ENCODE peak calls at places on chromosomes 2 and 18, in seven cellular contexts. Q is AG04450, P is thoracic aorta, K is AG04449, Z is GM12864, S is foreskin fibroblast, N is dorsolateral prefrontal cortex. F is an unnamed sample.

GRCh38 chr2:65536596-65536995 is 104.2 kb upstream of the SPRED2 start:
- DNase-seq in Q (no peak), P (no peak), K (no peak), Z (no peak), S (no peak), N (no peak), F (no peak)

GRCh38 chr2:203492965-203493364 is 42.1 kb downstream of the RAPH1 start:
- DNase-seq in Q (no peak), P (no peak), K (no peak), Z (no peak), S (peak; percentile 23), N (no peak), F (no peak)

GRCh38 chr2:173355866-173356508 is 1.3 kb downstream of the CDCA7 start:
- DNase-seq in Q (no peak), P (no peak), K (no peak), Z (no peak), S (peak; percentile 3), N (no peak), F (no peak)

GRCh38 chr18:46250084-46250811 is 146.1 kb downstream of the HAUS1 start:
- DNase-seq in Q (peak; percentile 65), P (no peak), K (peak; percentile 69), Z (peak; percentile 93), S (peak; percentile 69), N (no peak), F (no peak)

GRCh38 chr2:70349921-70350685 is 48.2 kb upstream of the FAM136A start:
- DNase-seq in Q (no peak), P (no peak), K (no peak), Z (no peak), S (no peak), N (no peak), F (no peak)

GRCh38 chr2:26892916-26893524 is 45.1 kb downstream of the DPYSL5 start:
- DNase-seq in Q (no peak), P (no peak), K (no peak), Z (no peak), S (no peak), N (no peak), F (no peak)

GRCh38 chr2:61632276-61633169 is 94.4 kb upstream of the XPO1 start:
- DNase-seq in Q (no peak), P (no peak), K (no peak), Z (no peak), S (peak; percentile 42), N (no peak), F (no peak)

GRCh38 chr18:46264255-46264654 is 160.1 kb downstream of the HAUS1 start:
- DNase-seq in Q (no peak), P (no peak), K (no peak), Z (no peak), S (no peak), N (no peak), F (no peak)

GRCh38 chr2:235042576-235043515 is 91.0 kb downstream of the SH3BP4 start:
- DNase-seq in Q (no peak), P (no peak), K (no peak), Z (no peak), S (no peak), N (peak; percentile 27), F (no peak)

GRCh38 chr2:107772380-107772779 is 54.3 kb upstream of the RGPD4 start:
- DNase-seq in Q (no peak), P (no peak), K (no peak), Z (no peak), S (no peak), N (no peak), F (no peak)

GRCh38 chr2:174609261-174609660 is 11.7 kb upstream of the WIPF1 start:
- DNase-seq in Q (no peak), P (no peak), K (no peak), Z (no peak), S (no peak), N (no peak), F (no peak)
- TF ChIP-seq CTCF in Q (no peak), P (no peak), K (no peak), Z (no peak), S (no peak), N (no peak), F (no peak)

GRCh38 chr2:11691071-11691660 is 21.2 kb upstream of the NTSR2 start:
- DNase-seq in Q (no peak), P (no peak), K (no peak), Z (no peak), S (no peak), N (no peak), F (no peak)

GRCh38 chr2:11696736-11697102 is 26.7 kb upstream of the NTSR2 start:
- DNase-seq in Q (no peak), P (no peak), K (no peak), Z (no peak), S (no peak), N (no peak), F (no peak)

GRCh38 chr2:11697103-11697871 is 27.3 kb upstream of the NTSR2 start:
- DNase-seq in Q (no peak), P (peak; percentile 71), K (no peak), Z (no peak), S (peak; percentile 83), N (peak; percentile 57), F (peak; percentile 34)

GRCh38 chr2:11695576-11695975 is 25.6 kb upstream of the NTSR2 start:
- DNase-seq in Q (no peak), P (no peak), K (no peak), Z (no peak), S (no peak), N (no peak), F (no peak)

GRCh38 chr2:11692966-11693521 is 23.0 kb upstream of the NTSR2 start:
- DNase-seq in Q (no peak), P (no peak), K (no peak), Z (peak; percentile 21), S (peak; percentile 78), N (no peak), F (no peak)
- TF ChIP-seq CTCF in Q (peak; percentile 90), P (peak; percentile 65), K (peak; percentile 78), Z (peak; percentile 82), S (peak; percentile 90), N (peak; percentile 84), F (peak; percentile 88)

GRCh38 chr2:240225116-240225515 is 84.7 kb upstream of the OTOS start:
- DNase-seq in Q (no peak), P (no peak), K (no peak), Z (no peak), S (no peak), N (peak; percentile 20), F (no peak)

GRCh38 chr2:240224676-240225075 is 84.2 kb upstream of the OTOS start:
- DNase-seq in Q (no peak), P (no peak), K (peak; percentile 45), Z (no peak), S (no peak), N (no peak), F (no peak)

GRCh38 chr2:240226672-240227537 is 86.4 kb upstream of the OTOS start:
- DNase-seq in Q (no peak), P (no peak), K (no peak), Z (no peak), S (no peak), N (peak; percentile 26), F (no peak)

GRCh38 chr2:240227538-240228428 is 87.3 kb upstream of the OTOS start:
- DNase-seq in Q (no peak), P (no peak), K (no peak), Z (no peak), S (no peak), N (peak; percentile 14), F (no peak)

DNA sequence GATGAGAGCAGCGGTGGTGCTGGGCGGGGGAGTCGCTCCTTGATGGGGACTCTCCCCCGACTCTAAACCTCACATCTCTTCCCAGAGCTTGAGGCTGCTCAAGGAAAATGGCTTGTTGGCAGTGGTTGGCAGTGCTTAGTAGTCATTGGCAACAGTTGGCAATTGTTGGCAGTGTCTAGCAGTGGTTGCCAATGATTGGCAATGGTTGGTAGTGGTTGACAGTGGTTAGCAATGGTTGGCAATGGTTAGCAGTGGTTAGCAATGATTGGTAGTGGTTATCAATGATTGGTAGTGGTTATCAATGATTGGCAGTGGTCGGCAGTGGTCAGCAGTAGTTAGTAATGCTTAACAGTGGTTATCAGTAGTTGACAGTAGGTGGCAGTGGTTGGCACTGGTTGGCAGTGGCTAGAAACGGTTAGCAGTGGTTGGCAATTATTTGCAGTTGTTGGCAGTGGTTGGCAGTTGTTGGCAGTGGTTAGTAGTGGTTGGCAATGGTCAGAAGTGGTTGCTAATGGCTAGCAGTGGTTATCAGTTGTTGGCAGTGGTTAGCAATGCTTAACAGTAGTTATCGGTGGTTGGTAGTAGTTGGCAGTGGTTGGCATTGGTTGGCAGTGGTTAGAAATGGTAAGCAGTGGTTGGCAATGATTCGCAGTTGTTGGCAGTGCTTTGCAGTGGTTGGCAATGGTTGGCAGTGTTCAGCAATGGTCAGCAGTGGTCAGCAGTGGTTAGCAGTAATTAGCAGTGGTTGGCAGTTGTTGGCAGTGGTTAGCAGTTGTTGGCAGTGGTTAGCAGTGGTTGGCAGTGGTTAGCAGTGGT is 85.4 kb upstream of the OTOS start:
- DNase-seq in Q (no peak), P (no peak), K (no peak), Z (no peak), S (no peak), N (no peak), F (no peak)
- TF ChIP-seq CTCF in Q (no peak), P (no peak), K (no peak), Z (no peak), S (no peak), N (no peak), F (no peak)

DNA sequence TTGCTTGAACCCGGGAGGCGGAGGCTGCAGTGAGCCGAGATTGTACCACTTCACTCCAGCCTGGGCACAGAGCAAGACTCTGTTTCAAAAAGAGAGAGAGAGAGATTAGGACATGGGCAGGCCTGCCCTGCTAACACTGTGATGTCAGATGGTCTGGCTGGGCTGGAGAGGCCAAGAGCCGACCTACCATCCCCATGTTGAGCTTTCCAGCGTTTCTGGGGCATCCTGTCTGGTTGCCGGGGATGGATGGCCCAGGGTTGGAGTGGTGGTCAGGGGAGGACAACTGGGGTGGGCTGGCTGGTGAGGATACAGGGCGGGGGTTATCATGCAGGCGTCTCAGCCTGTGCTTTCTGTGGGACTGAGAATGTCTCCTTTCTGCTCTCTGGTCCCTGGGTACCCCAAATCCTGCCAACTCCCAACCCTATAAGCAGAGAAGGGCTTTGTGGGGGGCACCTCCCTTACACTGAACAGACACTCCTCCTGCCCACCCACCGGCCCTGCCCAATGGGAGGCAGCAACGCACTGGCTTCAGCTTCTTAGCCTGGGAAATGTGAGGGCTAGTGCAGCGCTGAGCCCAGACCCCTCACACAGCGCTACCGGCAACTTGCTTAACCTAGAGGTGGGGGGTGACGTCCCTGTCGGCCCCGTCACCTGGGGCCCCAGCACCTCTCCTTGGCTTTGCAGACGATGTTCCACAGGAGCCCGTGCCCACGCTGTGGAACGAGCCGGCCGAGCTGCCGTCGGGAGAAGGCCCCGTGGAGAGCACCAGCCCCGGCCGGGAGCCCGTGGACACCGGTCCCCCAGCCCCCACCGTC is 5.4 kb downstream of the SNORC start:
- DNase-seq in Q (no peak), P (no peak), K (no peak), Z (no peak), S (peak; percentile 43), N (peak; percentile 79), F (no peak)
- TF ChIP-seq CTCF in Q (no peak), P (no peak), K (no peak), Z (no peak), S (no peak), N (peak; percentile 22), F (no peak)

DNA sequence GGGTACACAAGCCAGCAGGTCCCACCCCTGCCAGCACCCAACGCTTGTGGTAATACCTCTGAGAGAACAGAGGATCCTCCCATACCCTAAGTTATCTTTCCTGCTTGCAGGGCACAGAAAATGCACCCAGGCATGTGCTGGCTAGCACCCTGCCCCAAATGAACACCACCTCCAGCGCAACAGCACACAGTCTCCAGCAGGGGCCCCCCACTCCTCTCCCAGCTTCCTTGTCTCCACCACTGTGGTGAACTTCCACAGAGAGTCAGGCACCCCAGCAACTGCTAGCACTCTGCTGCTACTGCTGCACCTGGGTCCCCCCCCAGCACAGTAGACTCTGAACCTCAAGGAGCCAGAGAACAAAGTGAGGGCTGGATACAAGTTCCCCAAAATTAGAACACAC is 216.8 kb upstream of the CNTNAP5 start:
- DNase-seq in Q (no peak), P (no peak), K (no peak), Z (no peak), S (no peak), N (no peak), F (no peak)
- TF ChIP-seq CTCF in Q (no peak), P (no peak), K (no peak), Z (no peak), S (no peak), N (no peak), F (no peak)